ENCODE peak calls at places on chromosomes 7 and 10, in six cellular contexts. B is activated gamma-delta T cell treated with anti-CD3 and anti-CD28 coated beads, Interleukin-2, amount 50 U/mL, for 16 hours; V is anterior cingulate cortex; K is skeletal muscle cell; E is activated CD8-positive, alpha-beta T cell treated with anti-CD3 and anti-CD28 coated beads for 36 hours; I is hepatocyte. F is an unnamed sample.

GRCh38 chr7:24346129-24346528 is 62.1 kb downstream of the NPY start:
- DNase-seq in B (no peak), V (no peak), K (no peak), E (no peak), I (no peak), F (no peak)

GRCh38 chr10:106635947-106636346 is 528.6 kb downstream of the SORCS1 start:
- DNase-seq in B (no peak), V (no peak), K (no peak), E (no peak), I (no peak), F (no peak)

GRCh38 chr7:44313621-44314031 is 11.8 kb downstream of the CAMK2B start:
- DNase-seq in B (no peak), V (no peak), K (no peak), E (no peak), I (no peak), F (no peak)

GRCh38 chr7:138565451-138566114 is 105.5 kb downstream of the TRIM24 start:
- DNase-seq in B (no peak), V (no peak), K (peak), E (no peak), I (peak), F (no peak)

GRCh38 chr7:130425798-130426197 is 15.0 kb downstream of the CEP41 start:
- DNase-seq in B (no peak), V (no peak), K (no peak), E (no peak), I (no peak), F (no peak)

GRCh38 chr10:98745645-98746044 is 298.9 kb upstream of the HPS1 start:
- DNase-seq in B (no peak), V (no peak), K (no peak), E (no peak), I (no peak), F (no peak)

GRCh38 chr10:20418286-20418685 is 478.8 kb downstream of the NEBL start:
- DNase-seq in B (no peak), V (no peak), K (no peak), E (no peak), I (no peak), F (no peak)

GRCh38 chr10:126561499-126562208 is 108.8 kb downstream of the C10orf90 start:
- DNase-seq in B (no peak), V (no peak), K (no peak), E (no peak), I (no peak), F (peak)

GRCh38 chr10:103727546-103727963 is 127.8 kb downstream of the SH3PXD2A start:
- DNase-seq in B (no peak), V (peak), K (no peak), E (no peak), I (no peak), F (peak)

GRCh38 chr10:14608381-14609001 is 166.2 kb downstream of the FAM107B start:
- DNase-seq in B (no peak), V (no peak), K (no peak), E (no peak), I (no peak), F (no peak)

GRCh38 chr7:100486753-100487446 is 3.2 kb downstream of the NYAP1 start:
- DNase-seq in B (no peak), V (no peak), K (no peak), E (no peak), I (peak), F (no peak)

GRCh38 chr10:4243651-4244050 is 458.6 kb upstream of the KLF6 start:
- DNase-seq in B (no peak), V (no peak), K (peak), E (peak), I (peak), F (no peak)

GRCh38 chr10:546971-547590 is 142.4 kb downstream of the DIP2C start:
- DNase-seq in B (no peak), V (no peak), K (no peak), E (no peak), I (peak), F (peak)

GRCh38 chr10:111598433-111599059 is 521.7 kb downstream of the ADRA2A start:
- DNase-seq in B (peak), V (peak), K (peak), E (peak), I (peak), F (peak)

GRCh38 chr10:44966816-44967509 is 7.4 kb downstream of the RASSF4 start:
- DNase-seq in B (no peak), V (no peak), K (no peak), E (no peak), I (no peak), F (no peak)

GRCh38 chr7:76077435-76077834 is 29.5 kb downstream of the MDH2 start:
- DNase-seq in B (no peak), V (no peak), K (no peak), E (no peak), I (no peak), F (no peak)

GRCh38 chr10:93746844-93747284 is 10.9 kb upstream of the LGI1 start:
- DNase-seq in B (no peak), V (no peak), K (peak), E (peak), I (peak), F (no peak)

GRCh38 chr7:141001561-141001960 is 13.2 kb downstream of the MRPS33 start:
- DNase-seq in B (no peak), V (no peak), K (no peak), E (no peak), I (peak), F (no peak)

F was measured in C1 segment of cervical spinal cord.